ENCODE peak calls at places on chromosomes 7 and 10, in four cellular contexts. B, F, D and O are unnamed samples.

GRCh38 chr7:24912424-24912823 is 67.6 kb downstream of the OSBPL3 start:
- DNase-seq in B (no peak), D (no peak), F (no peak), O (no peak)

GRCh38 chr7:816751-817671 is 15.3 kb upstream of the SUN1 start:
- DNase-seq in B (peak), F (no peak), D (peak), O (peak)

GRCh38 chr10:3782099-3782455 is 2.9 kb downstream of the KLF6 start:
- DNase-seq in B (peak), F (no peak), D (no peak), O (no peak)

GRCh38 chr10:78028438-78029293 is 649 bp downstream of the POLR3A start:
- DNase-seq in B (no peak), F (peak), D (peak), O (no peak)

GRCh38 chr7:19107392-19108147 is 9.9 kb downstream of the TWIST1 start:
- DNase-seq in F (no peak), D (peak), B (no peak), O (no peak)

GRCh38 chr7:77459311-77459726 is 43.2 kb upstream of the GSAP start:
- DNase-seq in B (no peak), D (no peak), F (no peak), O (no peak)

GRCh38 chr10:5576780-5577472 is 52.2 kb downstream of the CALML3 start:
- DNase-seq in F (no peak), D (no peak), B (no peak), O (no peak)

GRCh38 chr10:98383869-98384268 is 31.1 kb downstream of the PYROXD2 start:
- DNase-seq in F (no peak), B (no peak), D (no peak), O (no peak)

GRCh38 chr7:138460176-138460648 is at the start of gene TRIM24:
- DNase-seq in B (no peak), F (no peak), D (peak), O (no peak)

GRCh38 chr10:116699783-116700150 is 42.6 kb downstream of the HSPA12A start:
- DNase-seq in D (no peak), F (no peak), B (no peak), O (no peak)

GRCh38 chr10:66362522-66362921 is 563.3 kb upstream of the LRRTM3 start:
- DNase-seq in F (no peak), B (no peak), D (no peak), O (no peak)

GRCh38 chr7:117098457-117098856 is 145.2 kb downstream of the ST7 start:
- DNase-seq in D (no peak), F (no peak), B (no peak), O (no peak)

GRCh38 chr10:43925793-43926192 is 277.1 kb upstream of the ZNF32 start:
- DNase-seq in F (no peak), D (no peak), B (no peak), O (no peak)

GRCh38 chr10:72145657-72146450 is 57.5 kb upstream of the SPOCK2 start:
- DNase-seq in D (no peak), F (no peak), B (no peak), O (no peak)

GRCh38 chr7:85940798-85941197 is 702.9 kb upstream of the GRM3 start:
- DNase-seq in D (no peak), B (no peak), F (no peak), O (no peak)

GRCh38 chr10:34504534-34504933 is 310.6 kb downstream of the PARD3 start:
- DNase-seq in B (no peak), F (no peak), D (peak), O (no peak)

GRCh38 chr7:23062452-23062851 is 43.1 kb upstream of the KLHL7 start:
- DNase-seq in F (no peak), D (peak), B (no peak), O (no peak)

GRCh38 chr10:81876253-81876731 is 1.3 kb downstream of the NRG3 start:
- DNase-seq in F (no peak), D (no peak), B (no peak), O (no peak)

GRCh38 chr7:24917510-24918239 is 62.3 kb downstream of the OSBPL3 start:
- DNase-seq in B (no peak), F (no peak), D (no peak), O (no peak)

GRCh38 chr10:98134117-98134430 is 383 bp upstream of the R3HCC1L start:
- DNase-seq in B (no peak), F (no peak), D (no peak), O (no peak)

GRCh38 chr10:127337801-127338200 is 141.4 kb upstream of the INSYN2A start:
- DNase-seq in B (no peak), F (no peak), D (no peak), O (no peak)

GRCh38 chr10:60943372-60944158 is 420 bp downstream of the RHOBTB1 start:
- DNase-seq in B (peak), D (peak), F (no peak), O (peak)

GRCh38 chr10:45353176-45353575 is 20.8 kb upstream of the ALOX5 start:
- DNase-seq in B (no peak), F (no peak), D (no peak), O (no peak)

GRCh38 chr7:108299251-108300014 is 156.8 kb downstream of the NRCAM start:
- DNase-seq in F (no peak), B (no peak), D (no peak), O (no peak)

GRCh38 chr7:69395072-69395714 is 203.1 kb upstream of the AUTS2 start:
- DNase-seq in B (no peak), D (no peak), F (no peak), O (no peak)

GRCh38 chr7:138170959-138171703 is 94.9 kb downstream of the AKR1D1 start:
- DNase-seq in B (no peak), F (no peak), D (no peak), O (no peak)

GRCh38 chr7:132723506-132724081 is 147.3 kb upstream of the PLXNA4 start:
- DNase-seq in B (no peak), D (no peak), F (no peak), O (no peak)

GRCh38 chr7:35465791-35466336 is 212.0 kb upstream of the TBX20 start:
- DNase-seq in B (no peak), F (no peak), D (no peak), O (no peak)

GRCh38 chr10:24457661-24458318 is 248.9 kb downstream of the KIAA1217 start:
- DNase-seq in D (peak), F (no peak), B (no peak), O (no peak)

GRCh38 chr7:107387077-107387476 is 82.8 kb upstream of the GPR22 start:
- DNase-seq in B (no peak), D (no peak), F (no peak), O (no peak)

GRCh38 chr7:14045651-14046050 is 56.2 kb upstream of the ETV1 start:
- DNase-seq in F (no peak), B (no peak), D (peak), O (no peak)

GRCh38 chr10:128044186-128044585 is 82.0 kb downstream of the MKI67 start:
- DNase-seq in F (no peak), B (no peak), D (no peak), O (no peak)

GRCh38 chr10:50310560-50311174 is 59.4 kb upstream of the ASAH2 start:
- DNase-seq in F (no peak), D (no peak), B (no peak), O (no peak)

GRCh38 chr7:105011771-105012502 is 2.1 kb upstream of the KMT2E start:
- DNase-seq in D (no peak), F (no peak), B (peak), O (no peak)

GRCh38 chr7:14836571-14837189 is 65.9 kb downstream of the DGKB start:
- DNase-seq in D (peak), F (no peak), B (no peak), O (no peak)

GRCh38 chr7:101134399-101134980 is 7.6 kb downstream of the SERPINE1 start:
- DNase-seq in F (no peak), B (no peak), D (no peak), O (no peak)

GRCh38 chr10:89458760-89459159 is 44.4 kb downstream of the IFIT5 start:
- DNase-seq in F (no peak), D (no peak), B (no peak), O (no peak)

GRCh38 chr10:11810313-11810766 is 12.8 kb upstream of the PROSER2 start:
- DNase-seq in F (no peak), B (no peak), D (no peak), O (no peak)